ENCODE peak calls at places on chromosomes 16 and 17, in eight cellular contexts. One of them, this sample, is unnamed.
A peak's percentile ranks its signal among the peaks of the same experiment; 100 is the strongest.

GRCh38 chr17:35022536-35023063 is 40.9 kb downstream of the RFFL start:
- DNase-seq in H1: no peak
- DNase-seq in fibroblast of lung: peak; percentile 93
- DNase-seq in colonic mucosa: peak; percentile 23
- DNase-seq in PC-9: no peak
- DNase-seq in stomach: peak; percentile 60
- DNase-seq in A549: peak; percentile 74
- DNase-seq in suprapubic skin: no peak
- DNase-seq in this sample: peak; percentile 87

GRCh38 chr16:68242926-68243858 is 2.0 kb upstream of the PLA2G15 start:
- DNase-seq in stomach: no peak
- DNase-seq in PC-9: no peak
- DNase-seq in H1: no peak
- DNase-seq in fibroblast of lung: no peak
- DNase-seq in suprapubic skin: no peak
- DNase-seq in A549: no peak
- DNase-seq in colonic mucosa: no peak
- DNase-seq in this sample: peak; percentile 5

GRCh38 chr17:62678214-62678919 is 50.9 kb downstream of the MRC2 start:
- DNase-seq in colonic mucosa: no peak
- DNase-seq in H1: no peak
- DNase-seq in suprapubic skin: no peak
- DNase-seq in PC-9: no peak
- DNase-seq in stomach: no peak
- DNase-seq in fibroblast of lung: no peak
- DNase-seq in A549: no peak
- DNase-seq in this sample: peak; percentile 40

GRCh38 chr17:76382803-76383644 is 1.4 kb upstream of the SPHK1 start:
- DNase-seq in fibroblast of lung: peak; percentile 86
- DNase-seq in H1: no peak
- DNase-seq in A549: peak; percentile 87
- DNase-seq in suprapubic skin: no peak
- DNase-seq in colonic mucosa: peak; percentile 76
- DNase-seq in stomach: peak; percentile 50
- DNase-seq in PC-9: peak; percentile 59
- DNase-seq in this sample: peak; percentile 66

GRCh38 chr17:42405963-42406495 is 17.0 kb downstream of the CAVIN1 start:
- DNase-seq in colonic mucosa: peak; percentile 88
- DNase-seq in H1: no peak
- DNase-seq in A549: peak; percentile 90
- DNase-seq in fibroblast of lung: peak; percentile 56
- DNase-seq in suprapubic skin: peak; percentile 94
- DNase-seq in stomach: peak; percentile 90
- DNase-seq in PC-9: peak; percentile 45
- DNase-seq in this sample: peak; percentile 90

GRCh38 chr16:89375021-89375420 is 115.3 kb downstream of the ANKRD11 start:
- DNase-seq in fibroblast of lung: no peak
- DNase-seq in PC-9: no peak
- DNase-seq in stomach: no peak
- DNase-seq in H1: no peak
- DNase-seq in colonic mucosa: no peak
- DNase-seq in suprapubic skin: no peak
- DNase-seq in A549: no peak
- DNase-seq in this sample: no peak

GRCh38 chr16:740764-741505 is at the start of gene CIAO3:
- DNase-seq in stomach: peak; percentile 91
- DNase-seq in fibroblast of lung: peak; percentile 92
- DNase-seq in H1: no peak
- DNase-seq in A549: peak; percentile 83
- DNase-seq in colonic mucosa: peak; percentile 89
- DNase-seq in PC-9: peak; percentile 96
- DNase-seq in suprapubic skin: peak; percentile 95
- DNase-seq in this sample: peak; percentile 93

GRCh38 chr17:3002538-3003301 is 60.7 kb downstream of the OR1D5 start:
- DNase-seq in stomach: peak; percentile 44
- DNase-seq in colonic mucosa: peak; percentile 45
- DNase-seq in H1: no peak
- DNase-seq in PC-9: no peak
- DNase-seq in suprapubic skin: no peak
- DNase-seq in A549: no peak
- DNase-seq in fibroblast of lung: no peak
- DNase-seq in this sample: peak; percentile 50

GRCh38 chr16:73420244-73421040 is 372.5 kb upstream of the ZFHX3 start:
- DNase-seq in colonic mucosa: no peak
- DNase-seq in PC-9: no peak
- DNase-seq in A549: no peak
- DNase-seq in fibroblast of lung: peak; percentile 9
- DNase-seq in stomach: no peak
- DNase-seq in suprapubic skin: no peak
- DNase-seq in H1: no peak
- DNase-seq in this sample: no peak

GRCh38 chr17:29594441-29595090 is 1.6 kb downstream of the ANKRD13B start:
- DNase-seq in suprapubic skin: no peak
- DNase-seq in stomach: no peak
- DNase-seq in fibroblast of lung: no peak
- DNase-seq in A549: no peak
- DNase-seq in H1: no peak
- DNase-seq in PC-9: no peak
- DNase-seq in colonic mucosa: no peak
- DNase-seq in this sample: peak; percentile 38

GRCh38 chr17:67390646-67391480 is 13.8 kb downstream of the PITPNC1 start:
- DNase-seq in A549: peak; percentile 42
- DNase-seq in PC-9: peak; percentile 61
- DNase-seq in colonic mucosa: no peak
- DNase-seq in stomach: peak; percentile 76
- DNase-seq in H1: no peak
- DNase-seq in suprapubic skin: no peak
- DNase-seq in fibroblast of lung: peak; percentile 98
- DNase-seq in this sample: peak; percentile 52

GRCh38 chr17:44310188-44310587 is 1.8 kb downstream of the RUNDC3A start:
- DNase-seq in fibroblast of lung: no peak
- DNase-seq in colonic mucosa: no peak
- DNase-seq in suprapubic skin: no peak
- DNase-seq in PC-9: no peak
- DNase-seq in A549: no peak
- DNase-seq in stomach: no peak
- DNase-seq in H1: no peak
- DNase-seq in this sample: no peak

GRCh38 chr17:55624789-55625433 is 97.8 kb downstream of the TMEM100 start:
- DNase-seq in fibroblast of lung: no peak
- DNase-seq in suprapubic skin: no peak
- DNase-seq in PC-9: no peak
- DNase-seq in stomach: no peak
- DNase-seq in H1: no peak
- DNase-seq in A549: no peak
- DNase-seq in colonic mucosa: no peak
- DNase-seq in this sample: no peak

GRCh38 chr17:48546924-48547838 is 2.3 kb upstream of the HOXB2 start:
- DNase-seq in H1: no peak
- DNase-seq in PC-9: no peak
- DNase-seq in colonic mucosa: peak; percentile 61
- DNase-seq in A549: no peak
- DNase-seq in suprapubic skin: no peak
- DNase-seq in stomach: no peak
- DNase-seq in fibroblast of lung: peak; percentile 57
- DNase-seq in this sample: no peak

GRCh38 chr16:64657316-64658011 is 464.4 kb downstream of the CDH11 start:
- DNase-seq in H1: no peak
- DNase-seq in colonic mucosa: no peak
- DNase-seq in stomach: no peak
- DNase-seq in fibroblast of lung: peak; percentile 95
- DNase-seq in suprapubic skin: no peak
- DNase-seq in PC-9: no peak
- DNase-seq in A549: no peak
- DNase-seq in this sample: no peak

GRCh38 chr17:30219315-30219714 is 16.2 kb downstream of the SLC6A4 start:
- DNase-seq in PC-9: no peak
- DNase-seq in H1: no peak
- DNase-seq in A549: no peak
- DNase-seq in suprapubic skin: no peak
- DNase-seq in stomach: no peak
- DNase-seq in fibroblast of lung: no peak
- DNase-seq in colonic mucosa: no peak
- DNase-seq in this sample: no peak

GRCh38 chr17:17064322-17064721 is 22.1 kb downstream of the MPRIP start:
- DNase-seq in H1: no peak
- DNase-seq in fibroblast of lung: no peak
- DNase-seq in PC-9: no peak
- DNase-seq in colonic mucosa: no peak
- DNase-seq in A549: no peak
- DNase-seq in suprapubic skin: no peak
- DNase-seq in stomach: no peak
- DNase-seq in this sample: no peak

GRCh38 chr16:79805621-79806020 is 205.1 kb upstream of the MAF start:
- DNase-seq in H1: no peak
- DNase-seq in suprapubic skin: no peak
- DNase-seq in A549: no peak
- DNase-seq in colonic mucosa: no peak
- DNase-seq in PC-9: no peak
- DNase-seq in stomach: no peak
- DNase-seq in fibroblast of lung: peak; percentile 25
- DNase-seq in this sample: no peak

GRCh38 chr16:29806641-29807425 is 504 bp downstream of the MAZ start:
- DNase-seq in suprapubic skin: no peak
- DNase-seq in H1: no peak
- DNase-seq in fibroblast of lung: peak; percentile 48
- DNase-seq in stomach: peak; percentile 44
- DNase-seq in PC-9: peak; percentile 78
- DNase-seq in A549: no peak
- DNase-seq in colonic mucosa: peak; percentile 62
- DNase-seq in this sample: peak; percentile 78

GRCh38 chr16:85661131-85662035 is 27.4 kb downstream of the GINS2 start:
- DNase-seq in stomach: no peak
- DNase-seq in suprapubic skin: peak; percentile 76
- DNase-seq in PC-9: no peak
- DNase-seq in A549: no peak
- DNase-seq in fibroblast of lung: no peak
- DNase-seq in H1: no peak
- DNase-seq in colonic mucosa: no peak
- DNase-seq in this sample: peak; percentile 42

GRCh38 chr17:79552405-79552804 is 58.4 kb downstream of the RBFOX3 start:
- DNase-seq in suprapubic skin: no peak
- DNase-seq in colonic mucosa: no peak
- DNase-seq in PC-9: no peak
- DNase-seq in A549: no peak
- DNase-seq in stomach: no peak
- DNase-seq in fibroblast of lung: no peak
- DNase-seq in H1: no peak
- DNase-seq in this sample: no peak

GRCh38 chr16:17162560-17162959 is 308.2 kb downstream of the XYLT1 start:
- DNase-seq in A549: no peak
- DNase-seq in H1: no peak
- DNase-seq in fibroblast of lung: no peak
- DNase-seq in stomach: no peak
- DNase-seq in PC-9: no peak
- DNase-seq in colonic mucosa: no peak
- DNase-seq in suprapubic skin: no peak
- DNase-seq in this sample: no peak

GRCh38 chr16:67027046-67027445 is 1.9 kb upstream of the CBFB start:
- DNase-seq in stomach: no peak
- DNase-seq in colonic mucosa: no peak
- DNase-seq in A549: no peak
- DNase-seq in H1: no peak
- DNase-seq in PC-9: no peak
- DNase-seq in fibroblast of lung: no peak
- DNase-seq in suprapubic skin: peak; percentile 47
- DNase-seq in this sample: no peak
- H3K27ac ChIP-seq in stomach: no peak overlapping the region
- H3K27ac ChIP-seq in colonic mucosa: no peak overlapping the region
- H3K27ac ChIP-seq in A549: no peak overlapping the region
- H3K27ac ChIP-seq in H1: no peak overlapping the region
- H3K27ac ChIP-seq in PC-9: no peak overlapping the region
- H3K27ac ChIP-seq in fibroblast of lung: no peak overlapping the region
- H3K27ac ChIP-seq in suprapubic skin: no peak overlapping the region
- H3K27ac ChIP-seq in this sample: no peak overlapping the region

GRCh38 chr17:19978803-19979202 is 1.2 kb upstream of the AKAP10 start:
- DNase-seq in colonic mucosa: no peak
- DNase-seq in PC-9: no peak
- DNase-seq in suprapubic skin: no peak
- DNase-seq in fibroblast of lung: no peak
- DNase-seq in stomach: no peak
- DNase-seq in H1: no peak
- DNase-seq in A549: no peak
- DNase-seq in this sample: no peak
- H3K4me3 ChIP-seq in colonic mucosa: peak overlapping the region; percentile 96
- H3K4me3 ChIP-seq in PC-9: no peak overlapping the region
- H3K4me3 ChIP-seq in suprapubic skin: peak overlapping the region; percentile 88
- H3K4me3 ChIP-seq in fibroblast of lung: no peak overlapping the region
- H3K4me3 ChIP-seq in stomach: no peak overlapping the region
- H3K4me3 ChIP-seq in H1: peak overlapping the region; percentile 98
- H3K4me3 ChIP-seq in A549: no peak overlapping the region
- H3K4me3 ChIP-seq in this sample: peak overlapping the region; percentile 98

GRCh38 chr17:77461277-77462057 is 320.7 kb downstream of the SEC14L1 start:
- DNase-seq in fibroblast of lung: no peak
- DNase-seq in suprapubic skin: no peak
- DNase-seq in PC-9: no peak
- DNase-seq in colonic mucosa: no peak
- DNase-seq in A549: no peak
- DNase-seq in H1: no peak
- DNase-seq in stomach: no peak
- DNase-seq in this sample: no peak
- H3K4me1 ChIP-seq in fibroblast of lung: peaks cover 17% of the 10 kb centered on the region
- H3K4me1 ChIP-seq in suprapubic skin: peaks cover 88% of the 10 kb centered on the region
- H3K4me1 ChIP-seq in PC-9: no peaks in the 10 kb centered on the region
- H3K4me1 ChIP-seq in colonic mucosa: peaks cover 27% of the 10 kb centered on the region
- H3K4me1 ChIP-seq in A549: peaks cover 14% of the 10 kb centered on the region
- H3K4me1 ChIP-seq in H1: peaks cover 18% of the 10 kb centered on the region
- H3K4me1 ChIP-seq in stomach: peaks cover 74% of the 10 kb centered on the region
- H3K4me1 ChIP-seq in this sample: peaks cover 85% of the 10 kb centered on the region

GRCh38 chr17:51508048-51508447 is 247.7 kb downstream of the UTP18 start:
- DNase-seq in PC-9: no peak
- DNase-seq in stomach: no peak
- DNase-seq in colonic mucosa: no peak
- DNase-seq in fibroblast of lung: no peak
- DNase-seq in A549: no peak
- DNase-seq in H1: no peak
- DNase-seq in suprapubic skin: no peak
- DNase-seq in this sample: no peak

GRCh38 chr17:51510940-51511339 is 250.6 kb downstream of the UTP18 start:
- DNase-seq in fibroblast of lung: no peak
- DNase-seq in suprapubic skin: no peak
- DNase-seq in stomach: no peak
- DNase-seq in A549: no peak
- DNase-seq in H1: no peak
- DNase-seq in colonic mucosa: no peak
- DNase-seq in PC-9: no peak
- DNase-seq in this sample: no peak

GRCh38 chr17:51505450-51505849 is 245.1 kb downstream of the UTP18 start:
- DNase-seq in H1: no peak
- DNase-seq in suprapubic skin: no peak
- DNase-seq in PC-9: no peak
- DNase-seq in colonic mucosa: no peak
- DNase-seq in A549: no peak
- DNase-seq in fibroblast of lung: no peak
- DNase-seq in stomach: no peak
- DNase-seq in this sample: no peak

DNA sequence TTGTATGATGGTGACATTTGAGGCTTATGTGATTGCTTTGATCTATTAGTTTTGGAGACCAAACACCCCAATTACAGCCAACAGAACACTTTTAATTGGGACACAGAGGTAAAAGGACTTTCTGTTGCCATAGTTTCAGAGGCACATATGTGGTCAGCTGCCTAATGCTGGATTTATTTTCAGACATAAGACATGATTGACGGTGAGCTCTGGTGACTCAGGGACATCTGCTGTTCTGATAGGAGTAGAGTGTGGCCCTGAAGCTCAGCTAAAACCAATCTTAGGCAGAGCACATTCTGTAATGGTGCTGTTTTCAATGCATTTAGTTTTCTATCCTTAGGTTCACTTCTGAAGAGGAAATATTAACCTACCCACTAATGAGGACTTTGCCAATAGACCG is 247.1 kb downstream of the UTP18 start:
- DNase-seq in suprapubic skin: no peak
- DNase-seq in stomach: no peak
- DNase-seq in H1: no peak
- DNase-seq in fibroblast of lung: no peak
- DNase-seq in A549: no peak
- DNase-seq in colonic mucosa: no peak
- DNase-seq in PC-9: no peak
- DNase-seq in this sample: no peak
- H3K27ac ChIP-seq in suprapubic skin: no peak overlapping the region
- H3K27ac ChIP-seq in stomach: no peak overlapping the region
- H3K27ac ChIP-seq in H1: no peak overlapping the region
- H3K27ac ChIP-seq in fibroblast of lung: no peak overlapping the region
- H3K27ac ChIP-seq in A549: no peak overlapping the region
- H3K27ac ChIP-seq in colonic mucosa: no peak overlapping the region
- H3K27ac ChIP-seq in PC-9: no peak overlapping the region
- H3K27ac ChIP-seq in this sample: no peak overlapping the region